ENCODE peak calls at places on chromosomes 5 and 9, in ten cellular contexts. One of them, this sample, is unnamed.
A peak's percentile ranks its signal among the peaks of the same experiment; 100 is the strongest.

GRCh38 chr5:6950872-6951271 is 237.6 kb downstream of the TENT4A start:
- DNase-seq in fibroblast of mammary gland: no peak
- DNase-seq in H1: no peak
- DNase-seq in neural crest cell: no peak
- DNase-seq in PC-9: no peak
- DNase-seq in psoas muscle: no peak
- DNase-seq in AG04450: no peak
- DNase-seq in CD4-positive, alpha-beta T cell: no peak
- DNase-seq in nephron progenitor cell: no peak
- DNase-seq in adrenal gland: no peak
- DNase-seq in this sample: no peak

GRCh38 chr5:132526290-132526973 is 16.9 kb downstream of the IL5 start:
- DNase-seq in PC-9: peak; percentile 63
- DNase-seq in nephron progenitor cell: peak; percentile 46
- DNase-seq in psoas muscle: no peak
- DNase-seq in H1: peak; percentile 21
- DNase-seq in neural crest cell: peak; percentile 64
- DNase-seq in AG04450: no peak
- DNase-seq in adrenal gland: peak; percentile 36
- DNase-seq in CD4-positive, alpha-beta T cell: no peak
- DNase-seq in fibroblast of mammary gland: peak; percentile 45
- DNase-seq in this sample: peak; percentile 53

GRCh38 chr5:157335534-157336422 is 69.9 kb downstream of the CYFIP2 start:
- DNase-seq in H1: no peak
- DNase-seq in adrenal gland: no peak
- DNase-seq in psoas muscle: no peak
- DNase-seq in fibroblast of mammary gland: peak; percentile 53
- DNase-seq in AG04450: peak; percentile 44
- DNase-seq in nephron progenitor cell: no peak
- DNase-seq in CD4-positive, alpha-beta T cell: no peak
- DNase-seq in neural crest cell: no peak
- DNase-seq in PC-9: no peak
- DNase-seq in this sample: no peak

GRCh38 chr9:111375817-111376564 is 46.0 kb upstream of the OR2K2 start:
- DNase-seq in H1: no peak
- DNase-seq in neural crest cell: no peak
- DNase-seq in psoas muscle: no peak
- DNase-seq in PC-9: no peak
- DNase-seq in nephron progenitor cell: no peak
- DNase-seq in CD4-positive, alpha-beta T cell: no peak
- DNase-seq in adrenal gland: no peak
- DNase-seq in AG04450: no peak
- DNase-seq in fibroblast of mammary gland: peak; percentile 17
- DNase-seq in this sample: no peak

GRCh38 chr5:83956386-83956785 is 235.7 kb upstream of the HAPLN1 start:
- DNase-seq in adrenal gland: no peak
- DNase-seq in H1: no peak
- DNase-seq in fibroblast of mammary gland: no peak
- DNase-seq in PC-9: no peak
- DNase-seq in psoas muscle: no peak
- DNase-seq in neural crest cell: no peak
- DNase-seq in nephron progenitor cell: no peak
- DNase-seq in CD4-positive, alpha-beta T cell: no peak
- DNase-seq in AG04450: no peak
- DNase-seq in this sample: no peak

GRCh38 chr5:50606179-50606578 is 60.3 kb upstream of the PARP8 start:
- DNase-seq in AG04450: no peak
- DNase-seq in fibroblast of mammary gland: no peak
- DNase-seq in CD4-positive, alpha-beta T cell: no peak
- DNase-seq in H1: no peak
- DNase-seq in PC-9: no peak
- DNase-seq in neural crest cell: no peak
- DNase-seq in adrenal gland: no peak
- DNase-seq in nephron progenitor cell: no peak
- DNase-seq in psoas muscle: no peak
- DNase-seq in this sample: no peak

GRCh38 chr9:109861918-109862317 is 81.9 kb downstream of the PALM2AKAP2 start:
- DNase-seq in neural crest cell: no peak
- DNase-seq in fibroblast of mammary gland: no peak
- DNase-seq in H1: no peak
- DNase-seq in PC-9: no peak
- DNase-seq in CD4-positive, alpha-beta T cell: no peak
- DNase-seq in AG04450: no peak
- DNase-seq in adrenal gland: no peak
- DNase-seq in psoas muscle: no peak
- DNase-seq in nephron progenitor cell: no peak
- DNase-seq in this sample: no peak

GRCh38 chr5:100517301-100517974 is 17.7 kb upstream of the FAM174A start:
- DNase-seq in psoas muscle: no peak
- DNase-seq in H1: no peak
- DNase-seq in neural crest cell: no peak
- DNase-seq in PC-9: peak; percentile 59
- DNase-seq in fibroblast of mammary gland: no peak
- DNase-seq in adrenal gland: no peak
- DNase-seq in nephron progenitor cell: no peak
- DNase-seq in CD4-positive, alpha-beta T cell: no peak
- DNase-seq in AG04450: no peak
- DNase-seq in this sample: no peak

GRCh38 chr5:443239-444151 is 519 bp downstream of the EXOC3 start:
- DNase-seq in nephron progenitor cell: no peak
- DNase-seq in adrenal gland: no peak
- DNase-seq in CD4-positive, alpha-beta T cell: peak; percentile 28
- DNase-seq in H1: no peak
- DNase-seq in fibroblast of mammary gland: no peak
- DNase-seq in AG04450: no peak
- DNase-seq in psoas muscle: peak; percentile 52
- DNase-seq in PC-9: peak; percentile 61
- DNase-seq in neural crest cell: no peak
- DNase-seq in this sample: no peak

GRCh38 chr9:91246842-91247241 is 114.9 kb downstream of the AUH start:
- DNase-seq in adrenal gland: no peak
- DNase-seq in H1: no peak
- DNase-seq in nephron progenitor cell: no peak
- DNase-seq in psoas muscle: peak; percentile 65
- DNase-seq in fibroblast of mammary gland: peak; percentile 27
- DNase-seq in AG04450: no peak
- DNase-seq in PC-9: no peak
- DNase-seq in CD4-positive, alpha-beta T cell: no peak
- DNase-seq in neural crest cell: no peak
- DNase-seq in this sample: no peak

GRCh38 chr5:135737701-135738563 is 96.5 kb upstream of the SLC25A48 start:
- DNase-seq in psoas muscle: no peak
- DNase-seq in AG04450: no peak
- DNase-seq in nephron progenitor cell: no peak
- DNase-seq in adrenal gland: no peak
- DNase-seq in H1: no peak
- DNase-seq in CD4-positive, alpha-beta T cell: no peak
- DNase-seq in neural crest cell: no peak
- DNase-seq in PC-9: no peak
- DNase-seq in fibroblast of mammary gland: no peak
- DNase-seq in this sample: no peak

GRCh38 chr9:94554078-94554438 is 825 bp upstream of the PCAT7 start:
- DNase-seq in fibroblast of mammary gland: no peak
- DNase-seq in CD4-positive, alpha-beta T cell: no peak
- DNase-seq in PC-9: no peak
- DNase-seq in psoas muscle: no peak
- DNase-seq in nephron progenitor cell: no peak
- DNase-seq in H1: no peak
- DNase-seq in adrenal gland: no peak
- DNase-seq in AG04450: no peak
- DNase-seq in neural crest cell: no peak
- DNase-seq in this sample: no peak

GRCh38 chr5:89073045-89073444 is 190.1 kb upstream of the MEF2C start:
- DNase-seq in psoas muscle: no peak
- DNase-seq in adrenal gland: no peak
- DNase-seq in nephron progenitor cell: no peak
- DNase-seq in PC-9: no peak
- DNase-seq in CD4-positive, alpha-beta T cell: no peak
- DNase-seq in AG04450: no peak
- DNase-seq in neural crest cell: no peak
- DNase-seq in H1: no peak
- DNase-seq in fibroblast of mammary gland: no peak
- DNase-seq in this sample: no peak

GRCh38 chr9:28073278-28073677 is 500.0 kb upstream of the C9orf72 start:
- DNase-seq in neural crest cell: peak; percentile 16
- DNase-seq in H1: peak; percentile 9
- DNase-seq in PC-9: no peak
- DNase-seq in CD4-positive, alpha-beta T cell: no peak
- DNase-seq in adrenal gland: no peak
- DNase-seq in nephron progenitor cell: peak; percentile 40
- DNase-seq in psoas muscle: no peak
- DNase-seq in fibroblast of mammary gland: peak; percentile 45
- DNase-seq in AG04450: no peak
- DNase-seq in this sample: peak; percentile 54

DNA sequence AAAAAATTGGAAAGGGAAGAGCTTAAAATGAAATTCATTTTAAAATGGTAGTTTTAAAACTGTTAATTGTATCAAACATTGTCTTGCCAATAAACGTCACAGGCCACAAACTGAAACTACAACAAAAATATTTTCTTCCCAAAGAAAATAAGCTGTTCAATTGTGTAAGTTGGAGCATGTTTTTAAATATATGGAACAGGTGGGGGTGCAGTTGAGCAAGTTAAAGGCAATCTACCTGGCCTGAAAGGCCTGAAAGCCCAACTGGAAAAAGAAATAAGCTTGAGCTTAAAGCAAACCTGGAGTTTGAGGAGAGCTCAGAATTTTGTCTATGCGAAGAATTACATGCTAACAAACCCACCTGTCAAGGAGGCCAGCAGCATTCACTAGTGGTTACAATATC is 439.5 kb downstream of the ACTL7B start:
- DNase-seq in neural crest cell: no peak
- DNase-seq in H1: no peak
- DNase-seq in CD4-positive, alpha-beta T cell: no peak
- DNase-seq in psoas muscle: no peak
- DNase-seq in fibroblast of mammary gland: peak; percentile 40
- DNase-seq in adrenal gland: no peak
- DNase-seq in nephron progenitor cell: no peak
- DNase-seq in PC-9: no peak
- DNase-seq in AG04450: no peak
- DNase-seq in this sample: no peak
- TF ChIP-seq CTCF in neural crest cell: no peak
- TF ChIP-seq CTCF in H1: no peak
- TF ChIP-seq CTCF in CD4-positive, alpha-beta T cell: no peak
- TF ChIP-seq CTCF in psoas muscle: peak; percentile 5
- TF ChIP-seq CTCF in fibroblast of mammary gland: no peak
- TF ChIP-seq CTCF in adrenal gland: no peak
- TF ChIP-seq CTCF in nephron progenitor cell: no peak
- TF ChIP-seq CTCF in PC-9: peak; percentile 38
- TF ChIP-seq CTCF in AG04450: no peak
- TF ChIP-seq CTCF in this sample: no peak

GRCh38 chr5:116497648-116498047 is 77.0 kb downstream of the SEMA6A start:
- DNase-seq in neural crest cell: no peak
- DNase-seq in fibroblast of mammary gland: no peak
- DNase-seq in AG04450: no peak
- DNase-seq in CD4-positive, alpha-beta T cell: no peak
- DNase-seq in nephron progenitor cell: no peak
- DNase-seq in H1: no peak
- DNase-seq in psoas muscle: no peak
- DNase-seq in PC-9: no peak
- DNase-seq in adrenal gland: no peak
- DNase-seq in this sample: no peak
- TF ChIP-seq CTCF in neural crest cell: peak; percentile 17
- TF ChIP-seq CTCF in fibroblast of mammary gland: no peak
- TF ChIP-seq CTCF in AG04450: no peak
- TF ChIP-seq CTCF in CD4-positive, alpha-beta T cell: no peak
- TF ChIP-seq CTCF in nephron progenitor cell: no peak
- TF ChIP-seq CTCF in H1: no peak
- TF ChIP-seq CTCF in psoas muscle: no peak
- TF ChIP-seq CTCF in PC-9: no peak
- TF ChIP-seq CTCF in adrenal gland: no peak
- TF ChIP-seq CTCF in this sample: no peak

DNA sequence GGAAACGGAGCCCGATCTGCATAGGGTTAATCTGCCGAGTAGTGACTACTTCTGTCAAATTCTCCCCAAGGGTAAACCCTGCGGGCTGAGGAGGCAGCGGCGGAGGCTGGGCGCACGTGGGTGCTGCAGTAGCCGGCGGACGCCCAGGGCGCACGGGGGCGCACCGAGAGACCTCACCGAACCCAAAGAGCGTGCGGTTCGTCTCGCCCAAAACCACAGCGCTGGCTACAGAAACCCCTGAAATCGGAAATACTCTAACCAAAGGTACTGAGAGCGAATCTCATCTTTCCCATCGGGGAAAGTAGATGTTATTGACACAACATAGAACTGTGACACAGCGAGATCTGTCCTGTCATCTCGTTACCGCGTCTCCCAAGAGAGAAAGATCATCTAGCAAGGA is 56.0 kb upstream of the SHC3 start:
- DNase-seq in nephron progenitor cell: peak; percentile 36
- DNase-seq in CD4-positive, alpha-beta T cell: no peak
- DNase-seq in fibroblast of mammary gland: peak; percentile 22
- DNase-seq in AG04450: no peak
- DNase-seq in neural crest cell: peak; percentile 30
- DNase-seq in H1: no peak
- DNase-seq in adrenal gland: peak; percentile 22
- DNase-seq in psoas muscle: no peak
- DNase-seq in PC-9: peak; percentile 31
- DNase-seq in this sample: no peak
- TF ChIP-seq CTCF in nephron progenitor cell: no peak
- TF ChIP-seq CTCF in CD4-positive, alpha-beta T cell: no peak
- TF ChIP-seq CTCF in fibroblast of mammary gland: no peak
- TF ChIP-seq CTCF in AG04450: peak; percentile 13
- TF ChIP-seq CTCF in neural crest cell: peak; percentile 40
- TF ChIP-seq CTCF in H1: peak; percentile 34
- TF ChIP-seq CTCF in adrenal gland: no peak
- TF ChIP-seq CTCF in psoas muscle: no peak
- TF ChIP-seq CTCF in PC-9: no peak
- TF ChIP-seq CTCF in this sample: no peak

DNA sequence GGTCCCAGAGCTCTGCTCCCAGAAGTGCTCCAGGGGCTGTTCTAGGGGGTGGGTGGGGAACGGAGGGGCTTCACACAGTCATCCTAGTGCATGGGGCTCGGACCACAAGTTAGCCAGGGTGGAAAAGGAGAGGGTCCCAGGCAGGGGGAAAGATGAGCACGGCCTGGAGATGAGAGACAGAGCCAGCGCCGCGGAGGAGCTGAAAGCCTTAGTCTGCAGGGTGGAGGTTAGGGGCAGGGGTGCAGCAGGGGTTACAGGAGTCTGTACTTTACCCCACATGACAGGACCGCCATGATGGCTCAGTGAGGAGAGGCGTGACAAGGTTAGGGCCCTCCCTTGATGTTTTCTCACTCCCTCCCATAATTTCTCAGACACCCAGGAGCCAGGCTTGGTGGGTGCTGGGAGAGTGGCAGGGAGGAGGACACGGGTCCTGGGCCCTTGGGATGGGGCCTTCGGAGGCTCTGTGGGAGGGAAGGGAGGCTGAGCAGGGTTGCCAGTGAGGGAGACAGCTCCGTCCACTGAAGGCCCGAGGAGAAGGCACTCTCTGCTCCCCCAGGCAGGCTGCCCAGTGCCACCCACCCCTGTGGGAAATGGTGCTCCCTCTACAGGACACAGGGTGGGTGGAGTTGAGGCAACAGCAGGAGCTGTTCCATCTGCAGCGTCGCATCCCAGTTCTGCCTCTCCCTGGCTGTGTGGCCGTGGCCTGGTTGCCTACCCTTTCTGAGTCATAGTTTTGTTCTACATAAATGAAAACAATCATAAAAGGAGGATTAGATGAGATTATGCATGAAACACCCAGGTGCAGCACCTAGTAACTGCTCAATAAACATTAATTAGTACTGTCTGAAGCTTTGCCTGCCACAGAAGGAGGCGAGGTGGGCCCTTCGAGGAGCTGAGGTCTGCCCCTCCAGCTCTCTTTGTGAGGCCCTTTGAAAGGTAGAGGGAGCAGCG is 66.2 kb downstream of the NDST1 start:
- DNase-seq in adrenal gland: no peak
- DNase-seq in neural crest cell: no peak
- DNase-seq in fibroblast of mammary gland: no peak
- DNase-seq in H1: no peak
- DNase-seq in CD4-positive, alpha-beta T cell: no peak
- DNase-seq in psoas muscle: no peak
- DNase-seq in nephron progenitor cell: no peak
- DNase-seq in AG04450: no peak
- DNase-seq in PC-9: no peak
- DNase-seq in this sample: no peak
- TF ChIP-seq CTCF in adrenal gland: no peak
- TF ChIP-seq CTCF in neural crest cell: no peak
- TF ChIP-seq CTCF in fibroblast of mammary gland: no peak
- TF ChIP-seq CTCF in H1: peak; percentile 43
- TF ChIP-seq CTCF in CD4-positive, alpha-beta T cell: no peak
- TF ChIP-seq CTCF in psoas muscle: no peak
- TF ChIP-seq CTCF in nephron progenitor cell: no peak
- TF ChIP-seq CTCF in AG04450: peak; percentile 34
- TF ChIP-seq CTCF in PC-9: no peak
- TF ChIP-seq CTCF in this sample: no peak

This sample was measured in stomach.